ENCODE peak calls at places on chromosomes 11 and 22, in five cellular contexts. V is anterior cingulate cortex, D is ascending aorta, R is HEK293T, B is T-helper 2 cell. X is an unnamed sample.

GRCh38 chr11:41053894-41054293 is 405.6 kb downstream of the LRRC4C start:
- DNase-seq in V (no peak), D (no peak), R (no peak), B (no peak), X (no peak)

GRCh38 chr11:112744041-112744440 is 217.2 kb upstream of the NCAM1 start:
- DNase-seq in V (no peak), D (no peak), R (no peak), B (no peak), X (no peak)

GRCh38 chr11:210122-210802 is 2.8 kb downstream of the RIC8A start:
- DNase-seq in V (no peak), D (no peak), R (no peak), B (no peak), X (no peak)

GRCh38 chr11:45092901-45093760 is 53.3 kb upstream of the PRDM11 start:
- DNase-seq in V (no peak), D (no peak), R (no peak), B (no peak), X (no peak)

GRCh38 chr11:2531277-2531986 is 86.6 kb downstream of the KCNQ1 start:
- DNase-seq in V (peak; percentile 60), D (no peak), R (peak; percentile 76), B (peak; percentile 53), X (peak; percentile 67)

GRCh38 chr11:95716266-95716665 is 73.3 kb downstream of the FAM76B start:
- DNase-seq in V (no peak), D (no peak), R (no peak), B (no peak), X (no peak)

GRCh38 chr11:128830836-128831780 is 36.0 kb downstream of the KCNJ1 start:
- DNase-seq in V (peak; percentile 56), D (peak; percentile 38), R (peak; percentile 76), B (peak; percentile 76), X (peak; percentile 84)

GRCh38 chr11:1779806-1780699 is 16.3 kb upstream of the CTSD start:
- DNase-seq in V (no peak), D (no peak), R (no peak), B (no peak), X (no peak)

GRCh38 chr11:34510673-34511072 is 2.9 kb downstream of the ELF5 start:
- DNase-seq in V (no peak), D (no peak), R (no peak), B (no peak), X (no peak)

GRCh38 chr11:13105237-13105844 is 96.2 kb downstream of the RASSF10 start:
- DNase-seq in V (no peak), D (no peak), R (no peak), B (no peak), X (no peak)

GRCh38 chr11:126669416-126669815 is 313.9 kb downstream of the ST3GAL4 start:
- DNase-seq in V (no peak), D (no peak), R (no peak), B (no peak), X (no peak)

GRCh38 chr11:84922212-84922805 is 704.8 kb downstream of the DLG2 start:
- DNase-seq in V (peak; percentile 4), D (no peak), R (no peak), B (no peak), X (no peak)

GRCh38 chr22:19402642-19403191 is 28.8 kb downstream of the HIRA start:
- DNase-seq in V (no peak), D (no peak), R (no peak), B (no peak), X (no peak)

GRCh38 chr22:50672471-50673230 is at the start of gene SHANK3:
- DNase-seq in V (no peak), D (no peak), R (peak; percentile 7), B (no peak), X (no peak)

GRCh38 chr11:103923473-103923931 is 112.9 kb upstream of the DDI1 start:
- DNase-seq in V (no peak), D (no peak), R (no peak), B (no peak), X (no peak)

GRCh38 chr22:25942126-25942988 is 200.4 kb downstream of the MYO18B start:
- DNase-seq in V (no peak), D (no peak), R (no peak), B (no peak), X (no peak)

GRCh38 chr11:121464352-121464946 is 11.7 kb upstream of the SORL1-AS1 start:
- DNase-seq in V (peak; percentile 70), D (no peak), R (no peak), B (peak; percentile 59), X (no peak)

X was measured in memory B cell.